ENCODE peak calls at places on chromosomes 12 and 14, in five cellular contexts. One of them, this sample, is unnamed.

GRCh38 chr14:51844482-51844881 is 15.9 kb upstream of the GNG2 start:
- DNase-seq in mesenchymal stem cell: no peak
- DNase-seq in H9: no peak
- DNase-seq in neuronal stem cell: no peak
- DNase-seq in IMR-90: no peak
- DNase-seq in this sample: no peak

GRCh38 chr12:95184119-95184518 is 33.1 kb downstream of the FGD6 start:
- DNase-seq in mesenchymal stem cell: no peak
- DNase-seq in H9: no peak
- DNase-seq in neuronal stem cell: no peak
- DNase-seq in IMR-90: no peak
- DNase-seq in this sample: no peak

GRCh38 chr14:77601846-77602609 is 14.4 kb downstream of the SPTLC2 start:
- DNase-seq in mesenchymal stem cell: no peak
- DNase-seq in H9: no peak
- DNase-seq in neuronal stem cell: no peak
- DNase-seq in IMR-90: no peak
- DNase-seq in this sample: no peak

GRCh38 chr12:67813509-67813908 is 165.0 kb downstream of the DYRK2 start:
- DNase-seq in mesenchymal stem cell: no peak
- DNase-seq in H9: no peak
- DNase-seq in neuronal stem cell: no peak
- DNase-seq in IMR-90: peak
- DNase-seq in this sample: no peak

GRCh38 chr12:40229690-40230651 is 5.2 kb downstream of the LRRK2 start:
- DNase-seq in mesenchymal stem cell: no peak
- DNase-seq in H9: no peak
- DNase-seq in neuronal stem cell: no peak
- DNase-seq in IMR-90: no peak
- DNase-seq in this sample: no peak

GRCh38 chr14:26808407-26808806 is 210.6 kb upstream of the NOVA1 start:
- DNase-seq in mesenchymal stem cell: no peak
- DNase-seq in H9: no peak
- DNase-seq in neuronal stem cell: no peak
- DNase-seq in IMR-90: no peak
- DNase-seq in this sample: peak

GRCh38 chr14:96215845-96216244 is 11.2 kb downstream of the BDKRB2 start:
- DNase-seq in mesenchymal stem cell: no peak
- DNase-seq in H9: no peak
- DNase-seq in neuronal stem cell: no peak
- DNase-seq in IMR-90: no peak
- DNase-seq in this sample: no peak

GRCh38 chr12:114678028-114678427 is 5.9 kb downstream of the TBX3 start:
- DNase-seq in mesenchymal stem cell: no peak
- DNase-seq in H9: no peak
- DNase-seq in neuronal stem cell: no peak
- DNase-seq in IMR-90: no peak
- DNase-seq in this sample: no peak

GRCh38 chr12:111673503-111673902 is 12.3 kb downstream of the BRAP start:
- DNase-seq in mesenchymal stem cell: peak
- DNase-seq in H9: no peak
- DNase-seq in neuronal stem cell: no peak
- DNase-seq in IMR-90: peak
- DNase-seq in this sample: peak

GRCh38 chr12:81863406-81863805 is 104.3 kb upstream of the PPFIA2 start:
- DNase-seq in mesenchymal stem cell: peak
- DNase-seq in H9: no peak
- DNase-seq in neuronal stem cell: peak
- DNase-seq in IMR-90: no peak
- DNase-seq in this sample: no peak

GRCh38 chr12:111410229-111411186 is 4.8 kb downstream of the SH2B3 start:
- DNase-seq in mesenchymal stem cell: peak
- DNase-seq in H9: no peak
- DNase-seq in neuronal stem cell: no peak
- DNase-seq in IMR-90: no peak
- DNase-seq in this sample: no peak

GRCh38 chr14:101152855-101153254 is 249.3 kb upstream of the RTL1 start:
- DNase-seq in mesenchymal stem cell: no peak
- DNase-seq in H9: no peak
- DNase-seq in neuronal stem cell: no peak
- DNase-seq in IMR-90: no peak
- DNase-seq in this sample: no peak

GRCh38 chr14:101153691-101154090 is 250.2 kb upstream of the RTL1 start:
- DNase-seq in mesenchymal stem cell: no peak
- DNase-seq in H9: no peak
- DNase-seq in neuronal stem cell: no peak
- DNase-seq in IMR-90: no peak
- DNase-seq in this sample: no peak

GRCh38 chr14:101151930-101152310 is 248.4 kb upstream of the RTL1 start:
- DNase-seq in mesenchymal stem cell: no peak
- DNase-seq in H9: no peak
- DNase-seq in neuronal stem cell: no peak
- DNase-seq in IMR-90: no peak
- DNase-seq in this sample: no peak

GRCh38 chr14:101150010-101150409 is 246.5 kb upstream of the RTL1 start:
- DNase-seq in mesenchymal stem cell: no peak
- DNase-seq in H9: no peak
- DNase-seq in neuronal stem cell: no peak
- DNase-seq in IMR-90: no peak
- DNase-seq in this sample: no peak

DNA sequence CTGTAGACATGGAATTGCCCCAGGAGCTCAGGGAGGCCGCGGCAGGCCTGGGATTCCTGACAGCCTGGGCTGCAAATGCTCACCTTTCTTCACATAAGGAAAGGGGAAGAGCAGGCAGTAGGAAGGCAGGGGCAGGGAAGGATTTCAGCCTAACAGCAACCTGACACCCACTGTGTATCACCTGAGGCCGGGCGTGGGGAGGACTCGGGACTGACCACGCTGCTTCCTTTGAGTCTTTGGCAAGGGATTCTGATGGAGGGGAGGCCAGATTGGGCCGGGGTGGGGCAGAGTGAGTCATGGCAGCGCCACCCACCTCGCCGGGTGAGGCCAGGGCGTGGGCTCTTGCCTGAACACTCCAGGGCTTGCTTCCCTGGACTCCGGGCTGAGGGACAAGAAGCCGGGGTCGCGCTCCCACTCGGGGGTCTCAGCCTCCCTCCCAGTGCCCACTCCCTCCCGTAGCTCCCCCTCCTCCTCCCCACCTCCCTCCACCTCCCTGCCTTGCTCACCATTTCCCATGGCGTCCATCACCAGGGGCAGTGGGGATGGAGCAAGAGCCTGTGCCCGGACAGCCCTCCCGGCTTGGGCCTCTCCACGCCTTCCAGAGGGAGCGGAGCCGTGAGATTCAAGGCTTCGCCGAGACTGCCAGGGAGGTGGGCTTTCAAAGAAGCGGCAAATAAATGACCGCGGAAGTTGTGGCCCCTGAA is 247.9 kb upstream of the RTL1 start:
- DNase-seq in mesenchymal stem cell: no peak
- DNase-seq in H9: peak
- DNase-seq in neuronal stem cell: no peak
- DNase-seq in IMR-90: no peak
- DNase-seq in this sample: no peak
- H2AFZ ChIP-seq in mesenchymal stem cell: no peak
- H2AFZ ChIP-seq in H9: no peak
- H2AFZ ChIP-seq in neuronal stem cell: peak
- H2AFZ ChIP-seq in IMR-90: no peak
- H2AFZ ChIP-seq in this sample: no peak

DNA sequence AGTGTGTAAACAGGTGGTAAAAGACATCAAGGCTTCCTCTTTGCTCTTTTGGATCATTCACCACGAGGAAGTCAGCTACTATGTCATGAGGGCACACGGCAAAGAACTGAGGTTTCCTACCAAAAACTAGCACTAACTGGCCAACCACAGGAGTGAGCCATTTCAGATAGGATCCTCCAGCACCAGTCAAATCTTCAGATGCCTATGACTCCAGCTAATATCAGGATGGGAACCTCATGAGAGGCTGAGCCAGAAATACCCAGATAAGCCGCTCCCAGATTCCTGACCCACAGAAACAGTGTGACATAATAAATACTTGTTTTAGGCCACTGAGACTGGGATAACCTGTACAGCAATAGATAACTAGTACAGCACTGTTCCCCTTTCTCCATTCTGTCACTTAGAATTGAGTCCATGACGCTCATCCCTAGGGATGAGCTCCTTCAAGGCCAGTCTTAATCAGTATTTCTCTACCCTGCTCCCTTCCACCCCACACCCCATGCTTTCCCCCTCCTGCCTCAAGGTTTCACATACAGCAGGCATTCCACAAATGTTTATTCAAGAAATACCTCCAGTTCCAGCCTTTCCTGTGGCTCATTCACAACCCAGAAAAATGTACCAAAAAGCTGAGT is 68.4 kb downstream of the PPM1H start:
- DNase-seq in mesenchymal stem cell: peak
- DNase-seq in H9: peak
- DNase-seq in neuronal stem cell: no peak
- DNase-seq in IMR-90: peak
- DNase-seq in this sample: peak
- H2AK5ac ChIP-seq in mesenchymal stem cell: peak
- H2AK5ac ChIP-seq in H9: no peak
- H2AK5ac ChIP-seq in neuronal stem cell: no peak
- H2AK5ac ChIP-seq in IMR-90: peak
- H2AK5ac ChIP-seq in this sample: no peak

GRCh38 chr12:6615802-6616201 is 8.6 kb upstream of the CHD4 start:
- DNase-seq in mesenchymal stem cell: no peak
- DNase-seq in H9: no peak
- DNase-seq in neuronal stem cell: no peak
- DNase-seq in IMR-90: no peak
- DNase-seq in this sample: no peak

GRCh38 chr12:6613015-6613775 is 6.0 kb upstream of the CHD4 start:
- DNase-seq in mesenchymal stem cell: peak
- DNase-seq in H9: peak
- DNase-seq in neuronal stem cell: peak
- DNase-seq in IMR-90: peak
- DNase-seq in this sample: no peak

GRCh38 chr12:6612652-6613014 is 5.5 kb upstream of the CHD4 start:
- DNase-seq in mesenchymal stem cell: no peak
- DNase-seq in H9: no peak
- DNase-seq in neuronal stem cell: no peak
- DNase-seq in IMR-90: no peak
- DNase-seq in this sample: no peak

GRCh38 chr12:6613776-6614512 is 6.8 kb upstream of the CHD4 start:
- DNase-seq in mesenchymal stem cell: peak
- DNase-seq in H9: peak
- DNase-seq in neuronal stem cell: peak
- DNase-seq in IMR-90: peak
- DNase-seq in this sample: peak

GRCh38 chr12:6614513-6615177 is 7.5 kb upstream of the CHD4 start:
- DNase-seq in mesenchymal stem cell: peak
- DNase-seq in H9: peak
- DNase-seq in neuronal stem cell: no peak
- DNase-seq in IMR-90: no peak
- DNase-seq in this sample: no peak
- H2AFZ ChIP-seq in mesenchymal stem cell: peak
- H2AFZ ChIP-seq in H9: no peak
- H2AFZ ChIP-seq in neuronal stem cell: peak
- H2AFZ ChIP-seq in IMR-90: peak
- H2AFZ ChIP-seq in this sample: peak

GRCh38 chr12:131352296-131352900 is 358.5 kb upstream of the SFSWAP start:
- DNase-seq in mesenchymal stem cell: no peak
- DNase-seq in H9: peak
- DNase-seq in neuronal stem cell: no peak
- DNase-seq in IMR-90: no peak
- DNase-seq in this sample: no peak
- H2AK5ac ChIP-seq in mesenchymal stem cell: no peak
- H2AK5ac ChIP-seq in H9: no peak
- H2AK5ac ChIP-seq in neuronal stem cell: no peak
- H2AK5ac ChIP-seq in IMR-90: no peak
- H2AK5ac ChIP-seq in this sample: no peak

GRCh38 chr12:132451836-132452195 is 38.1 kb upstream of the FBRSL1 start:
- DNase-seq in mesenchymal stem cell: no peak
- DNase-seq in H9: no peak
- DNase-seq in neuronal stem cell: no peak
- DNase-seq in IMR-90: no peak
- DNase-seq in this sample: no peak

GRCh38 chr12:132448453-132448800 is 41.5 kb upstream of the FBRSL1 start:
- DNase-seq in mesenchymal stem cell: no peak
- DNase-seq in H9: no peak
- DNase-seq in neuronal stem cell: no peak
- DNase-seq in IMR-90: no peak
- DNase-seq in this sample: no peak

GRCh38 chr12:132449565-132450390 is 40.2 kb upstream of the FBRSL1 start:
- DNase-seq in mesenchymal stem cell: no peak
- DNase-seq in H9: no peak
- DNase-seq in neuronal stem cell: no peak
- DNase-seq in IMR-90: no peak
- DNase-seq in this sample: no peak

GRCh38 chr12:132451172-132451835 is 38.6 kb upstream of the FBRSL1 start:
- DNase-seq in mesenchymal stem cell: no peak
- DNase-seq in H9: no peak
- DNase-seq in neuronal stem cell: no peak
- DNase-seq in IMR-90: no peak
- DNase-seq in this sample: no peak

DNA sequence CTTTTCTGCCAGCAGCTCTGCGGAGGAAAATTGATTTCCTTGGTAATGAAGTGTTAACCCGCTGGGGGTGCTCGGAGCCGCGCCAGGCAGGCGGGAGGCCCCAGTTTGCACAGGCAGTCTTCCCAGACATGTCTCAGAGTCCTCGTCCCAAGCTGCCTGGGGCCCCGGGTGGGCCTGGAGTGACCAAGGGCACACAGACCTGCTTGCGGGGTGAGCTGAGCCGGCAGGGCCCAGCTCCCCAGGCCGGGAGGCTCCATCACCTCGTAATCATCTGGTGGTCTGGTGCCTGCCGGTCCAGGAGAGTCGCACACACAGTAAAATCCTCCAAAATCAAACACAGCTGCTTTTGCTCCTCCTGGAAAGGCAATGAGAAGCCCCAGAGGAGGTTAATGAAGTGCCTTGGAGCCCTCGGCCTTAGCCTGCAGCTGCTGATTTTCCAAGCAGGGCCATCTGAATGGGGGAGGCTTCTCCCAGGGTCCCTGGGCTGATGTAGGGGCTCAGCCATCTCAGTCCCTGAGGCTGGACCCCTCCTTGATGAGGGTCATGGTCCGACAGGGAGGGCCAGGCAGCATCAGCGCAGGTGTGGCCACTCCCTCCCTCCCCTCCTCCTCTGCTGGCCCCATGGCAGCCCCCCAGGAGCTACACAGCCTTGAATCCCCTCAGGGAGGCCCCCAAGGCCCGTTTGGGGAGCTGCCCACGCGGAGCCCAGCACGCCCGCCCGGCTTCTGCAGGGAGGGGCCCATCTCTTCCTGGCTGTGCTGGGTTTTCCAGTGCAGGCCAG is 39.4 kb upstream of the FBRSL1 start:
- DNase-seq in mesenchymal stem cell: no peak
- DNase-seq in H9: no peak
- DNase-seq in neuronal stem cell: no peak
- DNase-seq in IMR-90: no peak
- DNase-seq in this sample: no peak
- H2AFZ ChIP-seq in mesenchymal stem cell: no peak
- H2AFZ ChIP-seq in H9: no peak
- H2AFZ ChIP-seq in neuronal stem cell: no peak
- H2AFZ ChIP-seq in IMR-90: peak
- H2AFZ ChIP-seq in this sample: no peak

GRCh38 chr12:108635201-108635996 is 1.7 kb upstream of the SELPLG start:
- DNase-seq in mesenchymal stem cell: no peak
- DNase-seq in H9: peak
- DNase-seq in neuronal stem cell: no peak
- DNase-seq in IMR-90: peak
- DNase-seq in this sample: no peak
- H2AK5ac ChIP-seq in mesenchymal stem cell: no peak
- H2AK5ac ChIP-seq in H9: no peak
- H2AK5ac ChIP-seq in neuronal stem cell: no peak
- H2AK5ac ChIP-seq in IMR-90: no peak
- H2AK5ac ChIP-seq in this sample: no peak

This sample was measured in trophoblast cell.